ENCODE peak calls at places on chromosomes 13 and 19, in five cellular contexts. One of them, this sample, is unnamed.

GRCh38 chr13:44331446-44331845 is 42.2 kb upstream of the SERP2 start:
- DNase-seq in Caco-2: no peak
- DNase-seq in AG04450: no peak
- DNase-seq in BE2C: peak; percentile 38
- DNase-seq in HS-5: no peak
- DNase-seq in this sample: no peak

GRCh38 chr19:19554074-19555023 is 16.3 kb downstream of the CILP2 start:
- DNase-seq in BE2C: no peak
- DNase-seq in Caco-2: peak; percentile 64
- DNase-seq in HS-5: no peak
- DNase-seq in AG04450: no peak
- DNase-seq in this sample: peak; percentile 43

GRCh38 chr13:101455863-101456262 is 3.4 kb downstream of the ITGBL1 start:
- DNase-seq in HS-5: peak; percentile 61
- DNase-seq in AG04450: peak; percentile 79
- DNase-seq in Caco-2: no peak
- DNase-seq in BE2C: no peak
- DNase-seq in this sample: no peak

GRCh38 chr13:26011996-26012688 is 39.7 kb downstream of the SHISA2 start:
- DNase-seq in Caco-2: no peak
- DNase-seq in HS-5: no peak
- DNase-seq in AG04450: no peak
- DNase-seq in BE2C: no peak
- DNase-seq in this sample: peak; percentile 56

GRCh38 chr13:72737033-72737432 is 9.3 kb downstream of the BORA start:
- DNase-seq in Caco-2: no peak
- DNase-seq in AG04450: no peak
- DNase-seq in BE2C: no peak
- DNase-seq in HS-5: no peak
- DNase-seq in this sample: no peak

GRCh38 chr19:55113570-55114039 is 3.8 kb downstream of the PPP1R12C start:
- DNase-seq in HS-5: peak; percentile 34
- DNase-seq in AG04450: peak; percentile 84
- DNase-seq in Caco-2: peak; percentile 50
- DNase-seq in BE2C: no peak
- DNase-seq in this sample: no peak

GRCh38 chr13:99320693-99321481 is 13.7 kb upstream of the GPR183 start:
- DNase-seq in HS-5: peak; percentile 45
- DNase-seq in BE2C: no peak
- DNase-seq in Caco-2: no peak
- DNase-seq in AG04450: peak; percentile 44
- DNase-seq in this sample: no peak

GRCh38 chr19:58304255-58304654 is 922 bp upstream of the ERVK3-1 start:
- DNase-seq in HS-5: no peak
- DNase-seq in AG04450: no peak
- DNase-seq in BE2C: no peak
- DNase-seq in Caco-2: peak; percentile 6
- DNase-seq in this sample: no peak

GRCh38 chr13:114109646-114110045 is 22.8 kb downstream of the RASA3 start:
- DNase-seq in BE2C: peak; percentile 72
- DNase-seq in Caco-2: no peak
- DNase-seq in AG04450: no peak
- DNase-seq in HS-5: no peak
- DNase-seq in this sample: no peak

GRCh38 chr13:19604306-19604705 is 29.2 kb upstream of the MPHOSPH8 start:
- DNase-seq in BE2C: no peak
- DNase-seq in Caco-2: peak; percentile 59
- DNase-seq in HS-5: no peak
- DNase-seq in AG04450: no peak
- DNase-seq in this sample: no peak

GRCh38 chr13:44837250-44837649 is 152.0 kb downstream of the NUFIP1 start:
- DNase-seq in HS-5: no peak
- DNase-seq in Caco-2: no peak
- DNase-seq in AG04450: peak; percentile 21
- DNase-seq in BE2C: no peak
- DNase-seq in this sample: no peak

This sample was measured in activated T-helper 1 cell treated with anti-CD3 and anti-CD28 coated beads, Interleukin-12 subunit alpha, Interleukin-12 subunit beta, Interleukin-2, Interleukin-4 antibody, amounts not matched to agents 30 ng/mL and 10 ng/mL and 1 ng/mL, durations not matched to agents 14 hours and 24 hours and 36 hours.